ENCODE peak calls at places on chromosomes 16 and 17, in four cellular contexts. X, B, E and F are unnamed samples.

GRCh38 chr17:76707985-76708807 is 2.6 kb downstream of the MXRA7 start:
- DNase-seq in X (peak; percentile 31), B (peak; percentile 41), E (no peak), F (no peak)

GRCh38 chr16:89583895-89584644 is 8.5 kb downstream of the CPNE7 start:
- DNase-seq in X (no peak), B (no peak), E (no peak), F (no peak)

GRCh38 chr17:15341385-15341849 is at the start of gene TEKT3:
- DNase-seq in X (peak; percentile 27), B (peak; percentile 56), E (peak; percentile 55), F (peak; percentile 73)

GRCh38 chr16:17633146-17633966 is 162.6 kb upstream of the XYLT1 start:
- DNase-seq in X (no peak), B (no peak), E (peak; percentile 18), F (peak; percentile 46)

GRCh38 chr16:11152205-11152604 is 103.8 kb downstream of the SOCS1 start:
- DNase-seq in X (no peak), B (no peak), E (no peak), F (no peak)

GRCh38 chr16:31897283-31897682 is 23.7 kb downstream of the ZNF267 start:
- DNase-seq in X (no peak), B (no peak), E (no peak), F (no peak)

GRCh38 chr17:43774304-43775250 is 4.2 kb downstream of the DUSP3 start:
- DNase-seq in X (no peak), B (no peak), E (no peak), F (no peak)

GRCh38 chr16:56851671-56852400 is 13.2 kb upstream of the SLC12A3 start:
- DNase-seq in X (no peak), B (no peak), E (no peak), F (peak; percentile 30)

GRCh38 chr16:67857547-67858233 is 10.2 kb upstream of the CENPT start:
- DNase-seq in X (no peak), B (no peak), E (peak; percentile 88), F (peak; percentile 77)

GRCh38 chr17:58325976-58326468 is 2.6 kb downstream of the TSPOAP1 start:
- DNase-seq in X (no peak), B (no peak), E (no peak), F (no peak)

GRCh38 chr17:32492648-32493289 is 6.0 kb downstream of the CDK5R1 start:
- DNase-seq in X (no peak), B (no peak), E (no peak), F (no peak)

GRCh38 chr16:49382916-49383315 is 9.3 kb downstream of the C16orf78 start:
- DNase-seq in X (no peak), B (no peak), E (no peak), F (no peak)

GRCh38 chr17:61568219-61569072 is 22.6 kb downstream of the NACA2 start:
- DNase-seq in X (no peak), B (no peak), E (no peak), F (no peak)

GRCh38 chr17:82031303-82031884 is at the start of gene RAC3:
- DNase-seq in X (no peak), B (peak; percentile 46), E (no peak), F (peak; percentile 31)

GRCh38 chr17:79674506-79675412 is 56.0 kb upstream of the ENPP7 start:
- DNase-seq in X (no peak), B (no peak), E (no peak), F (no peak)